ENCODE peak calls at places on chromosomes 11 and 22, in nine cellular contexts. One of them, this sample, is unnamed.

GRCh38 chr11:13260963-13261599 is 16.5 kb upstream of the BMAL1 start:
- DNase-seq in adrenal gland: peak
- DNase-seq in IMR-90: peak
- DNase-seq in tibial nerve: no peak
- DNase-seq in body of pancreas: no peak
- DNase-seq in K562: no peak
- DNase-seq in ovary: no peak
- DNase-seq in stomach: no peak
- DNase-seq in heart left ventricle: peak
- DNase-seq in this sample: no peak

GRCh38 chr11:121452609-121453150 is at the start of gene SORL1-AS1:
- DNase-seq in adrenal gland: no peak
- DNase-seq in IMR-90: peak
- DNase-seq in tibial nerve: no peak
- DNase-seq in body of pancreas: peak
- DNase-seq in K562: no peak
- DNase-seq in ovary: no peak
- DNase-seq in stomach: no peak
- DNase-seq in heart left ventricle: no peak
- DNase-seq in this sample: no peak

GRCh38 chr22:30044369-30044768 is 35.9 kb upstream of the HORMAD2 start:
- DNase-seq in adrenal gland: no peak
- DNase-seq in IMR-90: peak
- DNase-seq in tibial nerve: no peak
- DNase-seq in body of pancreas: peak
- DNase-seq in K562: no peak
- DNase-seq in ovary: no peak
- DNase-seq in stomach: peak
- DNase-seq in heart left ventricle: no peak
- DNase-seq in this sample: peak

GRCh38 chr22:36912694-36913430 is 566 bp upstream of the CSF2RB start:
- DNase-seq in adrenal gland: no peak
- DNase-seq in IMR-90: no peak
- DNase-seq in tibial nerve: no peak
- DNase-seq in body of pancreas: no peak
- DNase-seq in K562: no peak
- DNase-seq in ovary: no peak
- DNase-seq in stomach: no peak
- DNase-seq in heart left ventricle: no peak
- DNase-seq in this sample: no peak

GRCh38 chr11:33195391-33196190 is 34.3 kb upstream of the CSTF3 start:
- DNase-seq in adrenal gland: no peak
- DNase-seq in IMR-90: peak
- DNase-seq in tibial nerve: no peak
- DNase-seq in body of pancreas: no peak
- DNase-seq in K562: no peak
- DNase-seq in ovary: no peak
- DNase-seq in stomach: no peak
- DNase-seq in heart left ventricle: no peak
- DNase-seq in this sample: no peak

GRCh38 chr22:38941488-38941987 is 15.9 kb upstream of the APOBEC3A start:
- DNase-seq in adrenal gland: no peak
- DNase-seq in IMR-90: no peak
- DNase-seq in tibial nerve: no peak
- DNase-seq in body of pancreas: no peak
- DNase-seq in K562: no peak
- DNase-seq in ovary: no peak
- DNase-seq in stomach: peak
- DNase-seq in heart left ventricle: no peak
- DNase-seq in this sample: peak

GRCh38 chr22:48729499-48730171 is 1098.0 kb downstream of the BRD1 start:
- DNase-seq in adrenal gland: no peak
- DNase-seq in IMR-90: no peak
- DNase-seq in tibial nerve: no peak
- DNase-seq in body of pancreas: no peak
- DNase-seq in K562: no peak
- DNase-seq in ovary: no peak
- DNase-seq in stomach: no peak
- DNase-seq in heart left ventricle: no peak
- DNase-seq in this sample: no peak

GRCh38 chr11:32071811-32072210 is 19.1 kb upstream of the RCN1 start:
- DNase-seq in adrenal gland: no peak
- DNase-seq in IMR-90: peak
- DNase-seq in tibial nerve: no peak
- DNase-seq in body of pancreas: no peak
- DNase-seq in K562: peak
- DNase-seq in ovary: no peak
- DNase-seq in stomach: no peak
- DNase-seq in heart left ventricle: no peak
- DNase-seq in this sample: no peak

GRCh38 chr11:85826096-85826855 is 15.3 kb upstream of the SYTL2 start:
- DNase-seq in adrenal gland: peak
- DNase-seq in IMR-90: peak
- DNase-seq in tibial nerve: no peak
- DNase-seq in body of pancreas: no peak
- DNase-seq in K562: peak
- DNase-seq in ovary: peak
- DNase-seq in stomach: no peak
- DNase-seq in heart left ventricle: no peak
- DNase-seq in this sample: no peak

GRCh38 chr11:107570015-107570414 is 4.5 kb upstream of the ALKBH8 start:
- DNase-seq in adrenal gland: no peak
- DNase-seq in IMR-90: no peak
- DNase-seq in tibial nerve: no peak
- DNase-seq in body of pancreas: no peak
- DNase-seq in K562: no peak
- DNase-seq in ovary: no peak
- DNase-seq in stomach: no peak
- DNase-seq in heart left ventricle: no peak
- DNase-seq in this sample: no peak

GRCh38 chr11:61075891-61076290 is 26.4 kb upstream of the CD5 start:
- DNase-seq in adrenal gland: no peak
- DNase-seq in IMR-90: peak
- DNase-seq in tibial nerve: no peak
- DNase-seq in body of pancreas: no peak
- DNase-seq in K562: no peak
- DNase-seq in ovary: peak
- DNase-seq in stomach: peak
- DNase-seq in heart left ventricle: no peak
- DNase-seq in this sample: no peak

GRCh38 chr11:80616070-80616800 is 1175.4 kb upstream of the TENM4 start:
- DNase-seq in adrenal gland: no peak
- DNase-seq in IMR-90: no peak
- DNase-seq in tibial nerve: no peak
- DNase-seq in body of pancreas: no peak
- DNase-seq in K562: no peak
- DNase-seq in ovary: no peak
- DNase-seq in stomach: no peak
- DNase-seq in heart left ventricle: no peak
- DNase-seq in this sample: peak

GRCh38 chr11:119538748-119539147 is 115.8 kb upstream of the THY1 start:
- DNase-seq in adrenal gland: no peak
- DNase-seq in IMR-90: no peak
- DNase-seq in tibial nerve: no peak
- DNase-seq in body of pancreas: no peak
- DNase-seq in K562: no peak
- DNase-seq in ovary: no peak
- DNase-seq in stomach: no peak
- DNase-seq in heart left ventricle: no peak
- DNase-seq in this sample: no peak

GRCh38 chr11:24588075-24588474 is 91.2 kb downstream of the LUZP2 start:
- DNase-seq in adrenal gland: no peak
- DNase-seq in IMR-90: peak
- DNase-seq in tibial nerve: no peak
- DNase-seq in body of pancreas: no peak
- DNase-seq in K562: no peak
- DNase-seq in ovary: no peak
- DNase-seq in stomach: no peak
- DNase-seq in heart left ventricle: no peak
- DNase-seq in this sample: no peak

GRCh38 chr22:19663821-19664325 is 50.4 kb upstream of the SEPTIN5 start:
- DNase-seq in adrenal gland: peak
- DNase-seq in IMR-90: peak
- DNase-seq in tibial nerve: no peak
- DNase-seq in body of pancreas: no peak
- DNase-seq in K562: peak
- DNase-seq in ovary: no peak
- DNase-seq in stomach: no peak
- DNase-seq in heart left ventricle: peak
- DNase-seq in this sample: no peak

DNA sequence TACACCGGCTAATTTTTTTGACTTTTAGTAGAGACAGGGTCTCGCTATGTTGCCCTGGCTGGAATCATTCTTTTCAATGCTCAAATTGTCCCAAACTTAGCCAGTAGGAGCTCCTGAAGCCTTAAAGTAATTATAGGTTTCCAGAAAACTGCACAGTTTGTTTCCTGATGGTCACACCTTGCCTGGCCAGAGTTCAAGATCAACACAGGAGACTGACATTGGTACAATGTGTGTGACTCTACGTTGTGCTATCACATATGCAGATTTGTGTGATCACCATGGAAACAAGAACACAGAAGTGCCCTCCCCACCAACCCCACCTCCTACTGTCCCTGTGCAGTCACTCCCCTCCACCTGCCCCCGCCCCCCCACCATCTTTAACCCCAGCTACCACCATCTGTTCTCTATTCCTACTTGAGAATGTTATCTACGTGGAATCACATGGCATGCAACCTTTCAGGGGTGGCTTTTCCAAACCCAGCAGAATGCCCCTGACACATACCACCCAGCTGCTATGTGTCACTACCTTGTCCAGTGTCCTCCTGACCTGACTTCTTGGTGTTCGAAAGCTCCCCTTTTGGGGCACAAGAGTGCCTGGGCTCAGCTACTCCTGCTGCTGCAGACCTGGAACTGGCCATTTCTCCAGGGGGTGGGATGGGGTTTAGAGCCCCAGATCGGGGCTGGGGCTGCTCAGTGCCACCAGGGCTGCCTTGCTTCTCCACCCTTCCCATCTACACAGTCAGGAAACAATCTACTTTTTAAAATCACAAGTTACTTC is 6.1 kb upstream of the NAP1L4 start:
- DNase-seq in adrenal gland: no peak
- DNase-seq in IMR-90: no peak
- DNase-seq in tibial nerve: no peak
- DNase-seq in body of pancreas: peak
- DNase-seq in K562: peak
- DNase-seq in ovary: no peak
- DNase-seq in stomach: peak
- DNase-seq in heart left ventricle: no peak
- DNase-seq in this sample: no peak
- TF ChIP-seq POLR2A in adrenal gland: no peak
- TF ChIP-seq POLR2A in IMR-90: no peak
- TF ChIP-seq POLR2A in tibial nerve: no peak
- TF ChIP-seq POLR2A in body of pancreas: no peak
- TF ChIP-seq POLR2A in K562: no peak
- TF ChIP-seq POLR2A in ovary: no peak
- TF ChIP-seq POLR2A in stomach: no peak
- TF ChIP-seq POLR2A in heart left ventricle: no peak
- TF ChIP-seq POLR2A in this sample: no peak

GRCh38 chr11:10303558-10304363 is 1.1 kb upstream of the ADM start:
- DNase-seq in adrenal gland: peak
- DNase-seq in IMR-90: peak
- DNase-seq in tibial nerve: no peak
- DNase-seq in body of pancreas: peak
- DNase-seq in K562: peak
- DNase-seq in ovary: no peak
- DNase-seq in stomach: peak
- DNase-seq in heart left ventricle: no peak
- DNase-seq in this sample: peak
- TF ChIP-seq POLR2A in adrenal gland: no peak
- TF ChIP-seq POLR2A in IMR-90: no peak
- TF ChIP-seq POLR2A in tibial nerve: no peak
- TF ChIP-seq POLR2A in body of pancreas: peak
- TF ChIP-seq POLR2A in K562: no peak
- TF ChIP-seq POLR2A in ovary: no peak
- TF ChIP-seq POLR2A in stomach: no peak
- TF ChIP-seq POLR2A in heart left ventricle: no peak
- TF ChIP-seq POLR2A in this sample: no peak

DNA sequence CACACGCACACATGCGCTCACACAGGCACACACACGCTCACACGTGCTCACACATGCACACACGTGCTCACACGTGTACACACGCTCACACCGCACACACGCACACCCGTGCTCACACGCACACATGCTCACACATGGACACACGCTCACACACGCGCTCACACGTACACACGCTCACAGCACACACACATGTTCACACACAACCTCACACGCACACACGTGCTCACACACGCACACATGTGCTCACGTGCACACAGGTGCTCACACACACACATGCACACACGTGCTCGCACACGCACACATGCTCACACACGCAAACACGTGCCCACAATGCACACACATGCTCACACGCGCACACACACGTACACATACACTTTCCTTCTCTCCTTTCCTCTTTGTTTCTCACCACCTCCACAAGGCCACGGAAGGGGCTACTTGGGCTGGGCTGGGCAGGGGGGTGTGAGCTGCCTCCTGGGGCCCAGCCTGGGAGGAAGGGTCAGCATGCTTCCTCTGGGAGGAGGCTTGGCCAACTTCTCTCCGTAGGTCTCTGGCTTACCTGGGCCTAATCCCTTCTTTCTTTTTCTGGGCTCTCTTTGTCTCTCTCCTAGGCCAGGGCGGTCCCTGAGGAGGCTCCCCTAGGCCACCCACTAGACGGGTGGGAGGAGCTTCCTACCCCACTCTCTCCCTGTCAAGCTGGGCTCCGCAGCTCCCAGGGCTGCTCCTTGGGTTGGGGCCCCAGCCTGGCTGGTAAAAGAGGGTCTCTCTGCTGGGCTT is 34.5 kb upstream of the PARVG start:
- DNase-seq in adrenal gland: no peak
- DNase-seq in IMR-90: no peak
- DNase-seq in tibial nerve: no peak
- DNase-seq in body of pancreas: no peak
- DNase-seq in K562: no peak
- DNase-seq in ovary: no peak
- DNase-seq in stomach: no peak
- DNase-seq in heart left ventricle: peak
- DNase-seq in this sample: no peak
- TF ChIP-seq POLR2A in adrenal gland: no peak
- TF ChIP-seq POLR2A in IMR-90: no peak
- TF ChIP-seq POLR2A in tibial nerve: no peak
- TF ChIP-seq POLR2A in body of pancreas: no peak
- TF ChIP-seq POLR2A in K562: no peak
- TF ChIP-seq POLR2A in ovary: no peak
- TF ChIP-seq POLR2A in stomach: no peak
- TF ChIP-seq POLR2A in heart left ventricle: no peak
- TF ChIP-seq POLR2A in this sample: no peak

GRCh38 chr11:132921597-132921996 is 610.7 kb downstream of the OPCML start:
- DNase-seq in adrenal gland: no peak
- DNase-seq in IMR-90: no peak
- DNase-seq in tibial nerve: no peak
- DNase-seq in body of pancreas: no peak
- DNase-seq in K562: no peak
- DNase-seq in ovary: no peak
- DNase-seq in stomach: no peak
- DNase-seq in heart left ventricle: no peak
- DNase-seq in this sample: no peak

GRCh38 chr11:132920391-132921095 is 611.8 kb downstream of the OPCML start:
- DNase-seq in adrenal gland: no peak
- DNase-seq in IMR-90: no peak
- DNase-seq in tibial nerve: no peak
- DNase-seq in body of pancreas: no peak
- DNase-seq in K562: no peak
- DNase-seq in ovary: no peak
- DNase-seq in stomach: no peak
- DNase-seq in heart left ventricle: no peak
- DNase-seq in this sample: no peak

GRCh38 chr11:132925825-132926469 is 606.4 kb downstream of the OPCML start:
- DNase-seq in adrenal gland: no peak
- DNase-seq in IMR-90: no peak
- DNase-seq in tibial nerve: no peak
- DNase-seq in body of pancreas: no peak
- DNase-seq in K562: no peak
- DNase-seq in ovary: no peak
- DNase-seq in stomach: no peak
- DNase-seq in heart left ventricle: no peak
- DNase-seq in this sample: no peak
- TF ChIP-seq POLR2A in adrenal gland: no peak
- TF ChIP-seq POLR2A in IMR-90: no peak
- TF ChIP-seq POLR2A in tibial nerve: no peak
- TF ChIP-seq POLR2A in body of pancreas: no peak
- TF ChIP-seq POLR2A in K562: no peak
- TF ChIP-seq POLR2A in ovary: no peak
- TF ChIP-seq POLR2A in stomach: no peak
- TF ChIP-seq POLR2A in heart left ventricle: no peak
- TF ChIP-seq POLR2A in this sample: no peak

This sample was measured in erythroblast.